ENCODE peak calls at places on chromosomes 5 and 9, in eight cellular contexts. R is AG04449, Q is NCI-H146, P is heart right ventricle, T is DMS153, A is iris pigment epithelial cell, K is HEK293T, X is endothelial cell of umbilical vein. M is an unnamed sample.

GRCh38 chr9:113857875-113858274 is 18.2 kb upstream of the ZNF618 start:
- DNase-seq in R (no peak), Q (no peak), P (no peak), T (no peak), A (peak; percentile 16), K (no peak), X (no peak), M (no peak)

GRCh38 chr9:125659201-125659840 is 47.7 kb downstream of the MAPKAP1 start:
- DNase-seq in R (no peak), Q (no peak), P (no peak), T (no peak), A (peak; percentile 22), K (no peak), X (no peak), M (no peak)

GRCh38 chr9:37760416-37761165 is 7.0 kb downstream of the TRMT10B start:
- DNase-seq in R (peak; percentile 60), Q (no peak), P (no peak), T (no peak), A (peak; percentile 89), K (no peak), X (no peak), M (peak; percentile 63)

GRCh38 chr9:130498298-130498917 is 53.6 kb downstream of the ASS1 start:
- DNase-seq in R (no peak), Q (no peak), P (no peak), T (peak; percentile 63), A (peak; percentile 15), K (no peak), X (no peak), M (no peak)

GRCh38 chr5:31948006-31948405 is 226.1 kb downstream of the GOLPH3 start:
- DNase-seq in R (no peak), Q (no peak), P (no peak), T (peak; percentile 60), A (no peak), K (no peak), X (no peak), M (no peak)

GRCh38 chr9:35728041-35728971 is 3.7 kb downstream of the TLN1 start:
- DNase-seq in R (peak; percentile 68), Q (no peak), P (peak; percentile 73), T (no peak), A (peak; percentile 87), K (no peak), X (peak; percentile 71), M (peak; percentile 76)

GRCh38 chr5:161696992-161697391 is 11.5 kb downstream of the GABRA6 start:
- DNase-seq in R (no peak), Q (no peak), P (no peak), T (no peak), A (no peak), K (no peak), X (no peak), M (no peak)

GRCh38 chr9:7507539-7508251 is 291.9 kb downstream of the DMAC1 start:
- DNase-seq in R (no peak), Q (no peak), P (peak; percentile 44), T (no peak), A (no peak), K (no peak), X (no peak), M (no peak)

GRCh38 chr9:88938181-88938580 is 53.1 kb upstream of the S1PR3 start:
- DNase-seq in R (no peak), Q (no peak), P (no peak), T (peak; percentile 12), A (no peak), K (no peak), X (no peak), M (no peak)

M was measured in RKO.